ENCODE peak calls at places on chromosomes 11 and 22, in nine cellular contexts. C, S, E, K, Y, A, I, P and G are unnamed samples.

GRCh38 chr11:43554148-43554473 is 126.4 kb upstream of the HSD17B12 start:
- DNase-seq in C (no peak), S (no peak), E (no peak), K (no peak), Y (no peak), A (no peak), I (no peak), P (no peak), G (no peak)

GRCh38 chr22:37742374-37743092 is 45.7 kb downstream of the TRIOBP start:
- DNase-seq in C (no peak), S (peak), E (peak), K (peak), Y (no peak), A (peak), I (no peak), P (peak), G (no peak)

GRCh38 chr11:130894322-130895025 is 21.8 kb downstream of the SNX19 start:
- DNase-seq in C (peak), S (peak), E (peak), K (peak), Y (peak), A (peak), I (peak), P (peak), G (peak)

GRCh38 chr11:55054723-55055122 is 207.2 kb upstream of the TRIM48 start:
- DNase-seq in C (no peak), S (no peak), E (no peak), K (no peak), Y (no peak), A (no peak), I (no peak), P (no peak), G (no peak)

GRCh38 chr11:326842-327580 is 6.4 kb upstream of the IFITM3 start:
- DNase-seq in C (no peak), S (peak), E (peak), K (peak), Y (peak), A (peak), I (peak), P (peak), G (no peak)

GRCh38 chr11:67307545-67308001 is 4.2 kb downstream of the SSH3 start:
- DNase-seq in C (no peak), S (no peak), E (no peak), K (peak), Y (peak), A (no peak), I (no peak), P (no peak), G (no peak)

GRCh38 chr11:119644502-119644901 is 84.5 kb downstream of the NECTIN1 start:
- DNase-seq in C (no peak), S (no peak), E (no peak), K (no peak), Y (no peak), A (no peak), I (no peak), P (no peak), G (no peak)

GRCh38 chr11:3939211-3939610 is 83.7 kb downstream of the STIM1 start:
- DNase-seq in C (no peak), S (peak), E (peak), K (no peak), Y (no peak), A (peak), I (no peak), P (peak), G (no peak)

GRCh38 chr11:118915396-118915795 is 10.3 kb downstream of the BCL9L start:
- DNase-seq in C (no peak), S (no peak), E (no peak), K (no peak), Y (no peak), A (no peak), I (no peak), P (no peak), G (no peak)

GRCh38 chr11:28107331-28107725 is 628 bp downstream of the KIF18A start:
- DNase-seq in C (no peak), S (no peak), E (no peak), K (no peak), Y (peak), A (no peak), I (peak), P (no peak), G (no peak)

GRCh38 chr11:130179396-130180306 is 20.1 kb downstream of the ST14 start:
- DNase-seq in C (no peak), S (no peak), E (no peak), K (no peak), Y (no peak), A (no peak), I (no peak), P (no peak), G (no peak)

GRCh38 chr11:73971175-73971719 is 11.4 kb downstream of the UCP2 start:
- DNase-seq in C (no peak), S (no peak), E (no peak), K (no peak), Y (no peak), A (no peak), I (no peak), P (no peak), G (no peak)

GRCh38 chr22:50610581-50610980 is 10.0 kb downstream of the MAPK8IP2 start:
- DNase-seq in C (no peak), S (no peak), E (no peak), K (no peak), Y (no peak), A (no peak), I (no peak), P (no peak), G (no peak)

GRCh38 chr11:73818838-73819237 is 31.2 kb downstream of the MRPL48 start:
- DNase-seq in C (no peak), S (peak), E (peak), K (no peak), Y (no peak), A (peak), I (peak), P (peak), G (no peak)

GRCh38 chr22:19853879-19854777 is 546 bp downstream of the GNB1L start:
- DNase-seq in C (no peak), S (peak), E (no peak), K (peak), Y (no peak), A (peak), I (no peak), P (peak), G (peak)

GRCh38 chr11:56509439-56509838 is 18.3 kb upstream of the OR5M8 start:
- DNase-seq in C (no peak), S (no peak), E (no peak), K (no peak), Y (no peak), A (no peak), I (no peak), P (no peak), G (no peak)

GRCh38 chr11:104198576-104198975 is 34.6 kb upstream of the PDGFD start:
- DNase-seq in C (no peak), S (peak), E (peak), K (no peak), Y (no peak), A (no peak), I (no peak), P (peak), G (no peak)

GRCh38 chr11:71440021-71440755 is 8.0 kb downstream of the DHCR7 start:
- DNase-seq in C (no peak), S (no peak), E (no peak), K (no peak), Y (no peak), A (no peak), I (no peak), P (no peak), G (no peak)

GRCh38 chr11:66956689-66957290 is 1.4 kb downstream of the PC start:
- DNase-seq in C (peak), S (peak), E (peak), K (peak), Y (no peak), A (peak), I (no peak), P (peak), G (no peak)

GRCh38 chr22:26648011-26648497 is 9.3 kb upstream of the MIAT start:
- DNase-seq in C (no peak), S (no peak), E (no peak), K (no peak), Y (no peak), A (no peak), I (no peak), P (no peak), G (no peak)

GRCh38 chr11:93031386-93031785 is 61.9 kb downstream of the MTNR1B start:
- DNase-seq in C (no peak), S (peak), E (no peak), K (no peak), Y (no peak), A (peak), I (no peak), P (no peak), G (no peak)

GRCh38 chr11:11555228-11555627 is 66.6 kb downstream of the GALNT18 start:
- DNase-seq in C (no peak), S (no peak), E (peak), K (peak), Y (no peak), A (no peak), I (no peak), P (no peak), G (no peak)

GRCh38 chr11:32374261-32374711 is 61.1 kb downstream of the WT1 start:
- DNase-seq in C (peak), S (peak), E (no peak), K (no peak), Y (peak), A (no peak), I (peak), P (peak), G (peak)

GRCh38 chr11:44950625-44951472 is at the start of gene TP53I11:
- DNase-seq in C (no peak), S (peak), E (peak), K (peak), Y (peak), A (no peak), I (peak), P (peak), G (peak)

GRCh38 chr11:61102667-61103491 is 590 bp downstream of the CD5 start:
- DNase-seq in C (no peak), S (no peak), E (no peak), K (no peak), Y (no peak), A (no peak), I (no peak), P (no peak), G (no peak)

GRCh38 chr11:102330226-102330625 is 12.9 kb downstream of the BIRC3 start:
- DNase-seq in C (no peak), S (no peak), E (no peak), K (no peak), Y (no peak), A (no peak), I (no peak), P (no peak), G (no peak)

GRCh38 chr22:38963872-38964271 is 6.5 kb downstream of the APOBEC3A start:
- DNase-seq in C (no peak), S (no peak), E (no peak), K (peak), Y (no peak), A (no peak), I (no peak), P (no peak), G (no peak)

GRCh38 chr11:86636275-86636674 is 36.1 kb downstream of the ME3 start:
- DNase-seq in C (no peak), S (no peak), E (no peak), K (no peak), Y (no peak), A (no peak), I (no peak), P (no peak), G (no peak)

GRCh38 chr11:47376543-47377371 is 1.6 kb downstream of the SPI1 start:
- DNase-seq in C (no peak), S (no peak), E (no peak), K (no peak), Y (no peak), A (no peak), I (no peak), P (no peak), G (no peak)
- TF ChIP-seq CTCF in C (no peak), S (no peak), E (no peak), K (no peak), Y (no peak), A (no peak), I (no peak), P (no peak), G (no peak)

GRCh38 chr11:17469998-17470397 is 6.6 kb downstream of the ABCC8 start:
- DNase-seq in C (no peak), S (no peak), E (no peak), K (no peak), Y (no peak), A (no peak), I (no peak), P (no peak), G (no peak)

GRCh38 chr11:17475666-17476316 is 854 bp downstream of the ABCC8 start:
- DNase-seq in C (no peak), S (no peak), E (no peak), K (no peak), Y (peak), A (no peak), I (no peak), P (no peak), G (peak)

GRCh38 chr11:17472467-17472866 is 4.2 kb downstream of the ABCC8 start:
- DNase-seq in C (no peak), S (no peak), E (no peak), K (no peak), Y (no peak), A (no peak), I (no peak), P (no peak), G (no peak)

GRCh38 chr11:17471501-17471900 is 5.1 kb downstream of the ABCC8 start:
- DNase-seq in C (no peak), S (no peak), E (no peak), K (no peak), Y (no peak), A (no peak), I (no peak), P (no peak), G (no peak)

GRCh38 chr11:17473071-17473744 is 3.4 kb downstream of the ABCC8 start:
- DNase-seq in C (no peak), S (no peak), E (no peak), K (no peak), Y (peak), A (no peak), I (no peak), P (peak), G (peak)
- TF ChIP-seq CTCF in C (peak), S (peak), E (no peak), K (no peak), Y (no peak), A (peak), I (peak), P (peak), G (peak)

GRCh38 chr11:17063171-17064002 is 14.1 kb downstream of the RPS13 start:
- DNase-seq in C (no peak), S (peak), E (peak), K (peak), Y (peak), A (peak), I (peak), P (peak), G (peak)
- TF ChIP-seq CTCF in C (peak), S (peak), E (peak), K (peak), Y (peak), A (peak), I (peak), P (peak), G (peak)

DNA sequence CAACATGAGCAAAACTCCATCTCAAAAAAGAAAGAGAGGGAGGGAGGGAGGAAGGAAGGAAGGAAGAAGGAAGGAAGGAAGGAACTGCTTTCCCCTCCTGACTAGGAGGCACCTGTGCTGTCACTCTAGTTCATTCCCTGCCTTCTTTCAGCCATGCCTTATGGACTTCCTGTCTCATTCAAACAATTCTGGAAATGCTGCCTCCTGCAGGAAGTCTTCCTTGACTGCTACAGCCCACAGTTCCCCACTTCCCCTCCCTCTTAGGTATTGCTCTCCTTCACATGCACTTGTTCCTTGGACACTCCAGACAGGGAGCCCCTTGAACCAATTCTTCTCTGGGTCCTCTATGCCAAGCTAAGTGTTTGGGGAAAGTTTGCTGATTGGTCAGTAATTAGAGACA is 31.6 kb upstream of the WNT11 start:
- DNase-seq in C (peak), S (no peak), E (no peak), K (no peak), Y (no peak), A (no peak), I (peak), P (peak), G (no peak)
- TF ChIP-seq CTCF in C (peak), S (no peak), E (no peak), K (no peak), Y (no peak), A (peak), I (peak), P (no peak), G (peak)

DNA sequence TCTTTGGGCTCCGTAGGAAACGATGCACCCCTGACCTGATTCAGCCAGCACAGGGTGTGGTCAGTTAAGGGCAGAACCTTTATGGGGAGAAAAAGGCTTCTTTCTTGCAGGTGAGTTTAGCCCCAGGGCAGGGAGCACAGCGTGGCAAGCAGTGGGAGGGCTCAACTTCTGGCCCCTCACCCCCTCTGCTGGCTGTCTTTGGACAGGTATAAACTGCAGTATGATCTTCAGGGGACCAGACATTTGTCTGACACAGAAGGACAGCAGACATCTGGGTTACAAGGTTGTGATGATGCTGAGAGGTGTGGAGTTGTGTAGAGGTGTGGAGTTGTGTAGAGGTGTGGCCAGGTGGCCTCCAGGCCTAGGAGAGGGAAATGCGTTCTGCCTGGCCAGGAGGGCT is 324.0 kb upstream of the PLET1 start:
- DNase-seq in C (no peak), S (no peak), E (no peak), K (no peak), Y (peak), A (no peak), I (no peak), P (no peak), G (no peak)
- TF ChIP-seq CTCF in C (no peak), S (no peak), E (no peak), K (no peak), Y (peak), A (peak), I (no peak), P (no peak), G (peak)